ENCODE peak calls at places on chromosome 2, in seven cellular contexts. One of them, this sample, is unnamed. For H3K27me3 and H3K4me1, the result is how much of the 10 kb centered on the place peaks cover.

GRCh38 chr2:29041161-29041660 is 33.1 kb downstream of the PCARE start:
- DNase-seq in Peyer's patch: no peak
- DNase-seq in stomach: no peak
- DNase-seq in HCT116: no peak
- DNase-seq in colonic mucosa: no peak
- DNase-seq in pancreas: no peak
- DNase-seq in IMR-90: no peak
- DNase-seq in this sample: no peak

GRCh38 chr2:30162821-30163220 is 16.0 kb downstream of the YPEL5 start:
- DNase-seq in Peyer's patch: no peak
- DNase-seq in stomach: no peak
- DNase-seq in HCT116: no peak
- DNase-seq in colonic mucosa: no peak
- DNase-seq in pancreas: no peak
- DNase-seq in IMR-90: no peak
- DNase-seq in this sample: no peak

GRCh38 chr2:28544405-28544914 is 48.6 kb downstream of the PLB1 start:
- DNase-seq in Peyer's patch: peak
- DNase-seq in stomach: no peak
- DNase-seq in HCT116: no peak
- DNase-seq in colonic mucosa: peak
- DNase-seq in pancreas: no peak
- DNase-seq in IMR-90: no peak
- DNase-seq in this sample: peak

GRCh38 chr2:118089015-118089800 is 937 bp downstream of the INSIG2 start:
- DNase-seq in Peyer's patch: peak
- DNase-seq in stomach: peak
- DNase-seq in HCT116: no peak
- DNase-seq in colonic mucosa: peak
- DNase-seq in pancreas: no peak
- DNase-seq in IMR-90: peak
- DNase-seq in this sample: peak

GRCh38 chr2:95069465-95069864 is 44.0 kb downstream of the MAL start:
- DNase-seq in Peyer's patch: no peak
- DNase-seq in stomach: no peak
- DNase-seq in HCT116: no peak
- DNase-seq in colonic mucosa: no peak
- DNase-seq in pancreas: no peak
- DNase-seq in IMR-90: no peak
- DNase-seq in this sample: no peak

GRCh38 chr2:231604101-231604684 is 11.5 kb downstream of the TEX44 start:
- DNase-seq in Peyer's patch: no peak
- DNase-seq in stomach: peak
- DNase-seq in HCT116: no peak
- DNase-seq in colonic mucosa: peak
- DNase-seq in pancreas: peak
- DNase-seq in IMR-90: no peak
- DNase-seq in this sample: no peak

GRCh38 chr2:55649211-55649610 is 31.8 kb upstream of the PPP4R3B start:
- DNase-seq in Peyer's patch: no peak
- DNase-seq in stomach: no peak
- DNase-seq in HCT116: no peak
- DNase-seq in colonic mucosa: no peak
- DNase-seq in pancreas: no peak
- DNase-seq in IMR-90: peak
- DNase-seq in this sample: no peak

GRCh38 chr2:54606393-54606973 is 117.0 kb upstream of the EML6 start:
- DNase-seq in Peyer's patch: no peak
- DNase-seq in stomach: no peak
- DNase-seq in HCT116: no peak
- DNase-seq in colonic mucosa: no peak
- DNase-seq in pancreas: no peak
- DNase-seq in IMR-90: no peak
- DNase-seq in this sample: no peak

GRCh38 chr2:171893196-171893823 is 734 bp downstream of the SLC25A12 start:
- DNase-seq in Peyer's patch: no peak
- DNase-seq in stomach: no peak
- DNase-seq in HCT116: no peak
- DNase-seq in colonic mucosa: no peak
- DNase-seq in pancreas: no peak
- DNase-seq in IMR-90: no peak
- DNase-seq in this sample: peak

GRCh38 chr2:80007722-80008503 is 296.6 kb downstream of the LRRTM1 start:
- DNase-seq in Peyer's patch: no peak
- DNase-seq in stomach: no peak
- DNase-seq in HCT116: no peak
- DNase-seq in colonic mucosa: no peak
- DNase-seq in pancreas: no peak
- DNase-seq in IMR-90: no peak
- DNase-seq in this sample: no peak

GRCh38 chr2:74399785-74400184 is 19.7 kb upstream of the DCTN1 start:
- DNase-seq in Peyer's patch: no peak
- DNase-seq in stomach: no peak
- DNase-seq in HCT116: peak
- DNase-seq in colonic mucosa: no peak
- DNase-seq in pancreas: no peak
- DNase-seq in IMR-90: peak
- DNase-seq in this sample: peak

GRCh38 chr2:94602466-94602865 is 268.8 kb upstream of the TEKT4 start:
- DNase-seq in Peyer's patch: no peak
- DNase-seq in stomach: no peak
- DNase-seq in HCT116: no peak
- DNase-seq in colonic mucosa: no peak
- DNase-seq in pancreas: no peak
- DNase-seq in IMR-90: no peak
- DNase-seq in this sample: no peak

GRCh38 chr2:181586569-181587076 is 70.3 kb downstream of the CERKL start:
- DNase-seq in Peyer's patch: no peak
- DNase-seq in stomach: no peak
- DNase-seq in HCT116: no peak
- DNase-seq in colonic mucosa: no peak
- DNase-seq in pancreas: no peak
- DNase-seq in IMR-90: no peak
- DNase-seq in this sample: peak

DNA sequence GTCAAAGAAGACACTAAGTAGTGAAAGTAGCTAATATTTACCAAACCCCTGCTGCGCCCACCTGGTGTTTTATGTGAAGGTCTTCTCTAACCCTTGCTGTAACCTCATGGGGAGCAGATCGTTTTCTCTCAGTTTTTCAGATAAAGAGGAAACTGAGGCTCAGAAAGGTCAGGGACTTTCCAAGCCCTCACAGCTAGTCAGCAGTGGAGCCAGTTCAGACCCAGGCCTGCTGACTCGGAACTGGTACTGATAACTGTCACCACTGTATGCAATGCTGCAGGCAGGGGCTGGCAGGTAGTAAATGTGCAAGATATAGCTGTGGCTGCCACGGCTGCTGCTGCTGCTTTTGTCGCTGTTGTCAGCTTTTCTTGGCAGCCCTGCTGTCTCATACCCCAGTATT is 69.1 kb downstream of the LRRFIP1 start:
- DNase-seq in Peyer's patch: no peak
- DNase-seq in stomach: no peak
- DNase-seq in HCT116: no peak
- DNase-seq in colonic mucosa: no peak
- DNase-seq in pancreas: no peak
- DNase-seq in IMR-90: no peak
- DNase-seq in this sample: peak
- H3K4me3 ChIP-seq in Peyer's patch: peak
- H3K4me3 ChIP-seq in stomach: no peak
- H3K4me3 ChIP-seq in HCT116: no peak
- H3K4me3 ChIP-seq in colonic mucosa: no peak
- H3K4me3 ChIP-seq in pancreas: no peak
- H3K4me3 ChIP-seq in IMR-90: no peak
- H3K4me3 ChIP-seq in this sample: no peak

GRCh38 chr2:8679567-8679826 is 2.4 kb upstream of the ID2 start:
- DNase-seq in Peyer's patch: no peak
- DNase-seq in stomach: no peak
- DNase-seq in HCT116: no peak
- DNase-seq in colonic mucosa: no peak
- DNase-seq in pancreas: no peak
- DNase-seq in IMR-90: no peak
- DNase-seq in this sample: no peak

GRCh38 chr2:8679827-8680731 is 1.8 kb upstream of the ID2 start:
- DNase-seq in Peyer's patch: peak
- DNase-seq in stomach: peak
- DNase-seq in HCT116: peak
- DNase-seq in colonic mucosa: peak
- DNase-seq in pancreas: peak
- DNase-seq in IMR-90: peak
- DNase-seq in this sample: peak

GRCh38 chr2:8677646-8678592 is 3.9 kb upstream of the ID2 start:
- DNase-seq in Peyer's patch: peak
- DNase-seq in stomach: peak
- DNase-seq in HCT116: peak
- DNase-seq in colonic mucosa: peak
- DNase-seq in pancreas: peak
- DNase-seq in IMR-90: peak
- DNase-seq in this sample: peak

GRCh38 chr2:8676915-8677645 is 4.8 kb upstream of the ID2 start:
- DNase-seq in Peyer's patch: no peak
- DNase-seq in stomach: no peak
- DNase-seq in HCT116: no peak
- DNase-seq in colonic mucosa: peak
- DNase-seq in pancreas: no peak
- DNase-seq in IMR-90: peak
- DNase-seq in this sample: peak

DNA sequence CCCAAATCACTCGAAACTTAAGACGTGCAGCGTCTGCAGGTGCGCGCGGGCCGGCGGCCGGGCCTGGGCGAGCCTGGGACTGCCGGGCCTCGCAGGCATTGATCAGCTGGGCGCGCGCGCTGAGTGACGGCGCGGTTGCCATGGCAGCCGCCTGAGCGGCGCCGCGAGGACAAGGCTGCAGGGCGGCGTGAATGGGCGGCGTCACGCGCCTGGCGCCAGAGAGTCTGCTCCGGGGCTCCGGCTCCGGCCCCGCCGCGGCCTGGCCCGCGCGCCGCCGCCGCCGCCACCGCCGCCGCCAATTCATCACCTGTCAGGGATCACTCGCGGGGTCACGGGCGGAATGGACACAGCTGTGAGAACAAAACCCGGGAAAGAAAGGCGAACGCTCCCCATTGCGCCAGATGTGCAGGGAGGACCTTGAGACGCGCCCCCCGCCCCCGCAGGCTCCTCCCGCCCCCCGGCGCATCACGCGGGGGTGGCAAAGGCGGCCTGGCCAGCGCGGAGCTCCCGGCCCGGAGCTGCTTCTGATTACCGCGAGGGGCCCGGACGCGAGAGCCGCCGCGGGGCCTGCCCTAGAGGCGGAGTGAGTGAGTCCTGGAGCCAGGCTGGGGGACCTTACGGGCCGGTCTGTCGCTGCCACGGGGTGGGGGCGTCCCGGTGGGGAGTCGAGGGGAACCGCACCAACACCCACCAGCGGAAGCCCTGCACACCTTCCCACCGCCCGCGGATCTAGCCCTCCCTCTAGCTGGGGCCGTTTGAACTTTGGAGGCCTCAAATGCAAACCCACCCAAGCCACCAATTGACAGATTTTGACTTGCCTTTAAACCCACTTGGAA is 2.9 kb upstream of the ID2 start:
- DNase-seq in Peyer's patch: peak
- DNase-seq in stomach: peak
- DNase-seq in HCT116: peak
- DNase-seq in colonic mucosa: peak
- DNase-seq in pancreas: peak
- DNase-seq in IMR-90: peak
- DNase-seq in this sample: peak
- H3K27me3 ChIP-seq in Peyer's patch: under half
- H3K27me3 ChIP-seq in stomach: under half
- H3K27me3 ChIP-seq in HCT116: under half
- H3K27me3 ChIP-seq in colonic mucosa: under half
- H3K27me3 ChIP-seq in pancreas: under half
- H3K27me3 ChIP-seq in IMR-90: under half
- H3K27me3 ChIP-seq in this sample: under half

GRCh38 chr2:9211496-9211895 is 4.9 kb downstream of the ASAP2 start:
- DNase-seq in Peyer's patch: no peak
- DNase-seq in stomach: no peak
- DNase-seq in HCT116: no peak
- DNase-seq in colonic mucosa: peak
- DNase-seq in pancreas: no peak
- DNase-seq in IMR-90: no peak
- DNase-seq in this sample: no peak

GRCh38 chr2:9212010-9212638 is 5.5 kb downstream of the ASAP2 start:
- DNase-seq in Peyer's patch: no peak
- DNase-seq in stomach: peak
- DNase-seq in HCT116: no peak
- DNase-seq in colonic mucosa: peak
- DNase-seq in pancreas: no peak
- DNase-seq in IMR-90: no peak
- DNase-seq in this sample: peak

GRCh38 chr2:9214866-9215265 is 8.3 kb downstream of the ASAP2 start:
- DNase-seq in Peyer's patch: no peak
- DNase-seq in stomach: no peak
- DNase-seq in HCT116: no peak
- DNase-seq in colonic mucosa: no peak
- DNase-seq in pancreas: no peak
- DNase-seq in IMR-90: no peak
- DNase-seq in this sample: no peak

GRCh38 chr2:9213477-9214051 is 7.0 kb downstream of the ASAP2 start:
- DNase-seq in Peyer's patch: no peak
- DNase-seq in stomach: no peak
- DNase-seq in HCT116: no peak
- DNase-seq in colonic mucosa: no peak
- DNase-seq in pancreas: no peak
- DNase-seq in IMR-90: no peak
- DNase-seq in this sample: no peak

GRCh38 chr2:9212661-9213411 is 6.2 kb downstream of the ASAP2 start:
- DNase-seq in Peyer's patch: peak
- DNase-seq in stomach: peak
- DNase-seq in HCT116: no peak
- DNase-seq in colonic mucosa: peak
- DNase-seq in pancreas: no peak
- DNase-seq in IMR-90: no peak
- DNase-seq in this sample: peak
- H3K4me1 ChIP-seq in Peyer's patch: under half
- H3K4me1 ChIP-seq in stomach: half or more
- H3K4me1 ChIP-seq in HCT116: under half
- H3K4me1 ChIP-seq in colonic mucosa: under half
- H3K4me1 ChIP-seq in pancreas: under half
- H3K4me1 ChIP-seq in IMR-90: under half
- H3K4me1 ChIP-seq in this sample: under half

GRCh38 chr2:128624956-128625355 is 306.3 kb upstream of the HS6ST1 start:
- DNase-seq in Peyer's patch: peak
- DNase-seq in stomach: no peak
- DNase-seq in HCT116: no peak
- DNase-seq in colonic mucosa: no peak
- DNase-seq in pancreas: no peak
- DNase-seq in IMR-90: no peak
- DNase-seq in this sample: no peak

GRCh38 chr2:128622916-128623620 is 304.4 kb upstream of the HS6ST1 start:
- DNase-seq in Peyer's patch: peak
- DNase-seq in stomach: no peak
- DNase-seq in HCT116: no peak
- DNase-seq in colonic mucosa: no peak
- DNase-seq in pancreas: no peak
- DNase-seq in IMR-90: peak
- DNase-seq in this sample: no peak

GRCh38 chr2:128623776-128624424 is 305.2 kb upstream of the HS6ST1 start:
- DNase-seq in Peyer's patch: peak
- DNase-seq in stomach: no peak
- DNase-seq in HCT116: no peak
- DNase-seq in colonic mucosa: no peak
- DNase-seq in pancreas: no peak
- DNase-seq in IMR-90: peak
- DNase-seq in this sample: no peak

GRCh38 chr2:128625421-128625820 is 306.8 kb upstream of the HS6ST1 start:
- DNase-seq in Peyer's patch: peak
- DNase-seq in stomach: no peak
- DNase-seq in HCT116: no peak
- DNase-seq in colonic mucosa: no peak
- DNase-seq in pancreas: no peak
- DNase-seq in IMR-90: no peak
- DNase-seq in this sample: no peak

GRCh38 chr2:128624425-128624795 is 305.7 kb upstream of the HS6ST1 start:
- DNase-seq in Peyer's patch: no peak
- DNase-seq in stomach: no peak
- DNase-seq in HCT116: no peak
- DNase-seq in colonic mucosa: no peak
- DNase-seq in pancreas: no peak
- DNase-seq in IMR-90: no peak
- DNase-seq in this sample: no peak
- H3K4me3 ChIP-seq in Peyer's patch: no peak
- H3K4me3 ChIP-seq in stomach: no peak
- H3K4me3 ChIP-seq in HCT116: no peak
- H3K4me3 ChIP-seq in colonic mucosa: no peak
- H3K4me3 ChIP-seq in pancreas: no peak
- H3K4me3 ChIP-seq in IMR-90: no peak
- H3K4me3 ChIP-seq in this sample: no peak

This sample was measured in small intestine.